ENCODE peak calls at places on chromosome 22, in six cellular contexts. X is neural progenitor cell, N is fibroblast of lung, F is PC-3, W is HCT116, D is mammary epithelial cell. B is an unnamed sample. For H3K4me1, the result is how much of the 10 kb centered on the place peaks cover.

GRCh38 chr22:35956850-35957249 is 71.8 kb downstream of the RBFOX2 start:
- DNase-seq in X (no peak), N (no peak), F (no peak), W (no peak), D (no peak), B (no peak)

GRCh38 chr22:32106930-32107329 is 52.2 kb downstream of the C22orf42 start:
- DNase-seq in X (peak), N (peak), F (peak), W (no peak), D (peak), B (no peak)

GRCh38 chr22:40757071-40757470 is 62.1 kb downstream of the SLC25A17 start:
- DNase-seq in X (no peak), N (no peak), F (peak), W (no peak), D (peak), B (no peak)

GRCh38 chr22:41976961-41977566 is 7.8 kb downstream of the SEPTIN3 start:
- DNase-seq in X (peak), N (no peak), F (no peak), W (no peak), D (no peak), B (no peak)

GRCh38 chr22:43001271-43002197 is 13.4 kb downstream of the PACSIN2 start:
- DNase-seq in X (no peak), N (peak), F (no peak), W (no peak), D (no peak), B (no peak)

GRCh38 chr22:33577862-33578411 is 342.3 kb downstream of the LARGE1 start:
- DNase-seq in X (no peak), N (no peak), F (no peak), W (no peak), D (no peak), B (no peak)

GRCh38 chr22:26471522-26471921 is 12.1 kb downstream of the HPS4 start:
- DNase-seq in X (no peak), N (peak), F (peak), W (peak), D (peak), B (no peak)

GRCh38 chr22:42281284-42281683 is 10.8 kb upstream of the TCF20 start:
- DNase-seq in X (no peak), N (no peak), F (no peak), W (no peak), D (no peak), B (no peak)

GRCh38 chr22:19892925-19893324 is 38.3 kb upstream of the GNB1L start:
- DNase-seq in X (no peak), N (no peak), F (no peak), W (no peak), D (no peak), B (no peak)

GRCh38 chr22:50048066-50048765 is 9.9 kb downstream of the TTLL8 start:
- DNase-seq in X (no peak), N (no peak), F (no peak), W (no peak), D (no peak), B (no peak)

GRCh38 chr22:45007247-45007945 is 2.4 kb downstream of the PHF21B start:
- DNase-seq in X (peak), N (peak), F (no peak), W (no peak), D (peak), B (no peak)

GRCh38 chr22:50115693-50116092 is 25.9 kb downstream of the MOV10L1 start:
- DNase-seq in X (no peak), N (peak), F (peak), W (no peak), D (no peak), B (no peak)

GRCh38 chr22:29184886-29185575 is 20.7 kb upstream of the EMID1 start:
- DNase-seq in X (no peak), N (no peak), F (no peak), W (no peak), D (no peak), B (no peak)

GRCh38 chr22:50184004-50184461 is 1.7 kb upstream of the TRABD start:
- DNase-seq in X (peak), N (peak), F (peak), W (no peak), D (no peak), B (peak)

GRCh38 chr22:49039625-49040024 is 788.0 kb downstream of the BRD1 start:
- DNase-seq in X (no peak), N (no peak), F (no peak), W (no peak), D (no peak), B (no peak)

GRCh38 chr22:39238124-39238466 is 6.7 kb downstream of the PDGFB start:
- DNase-seq in X (no peak), N (no peak), F (no peak), W (no peak), D (no peak), B (no peak)
- H3K4me1 ChIP-seq in X (under half), N (under half), F (under half), W (half or more), D (under half), B (under half)

GRCh38 chr22:30434775-30435315 is 9.3 kb downstream of the MTFP1 start:
- DNase-seq in X (no peak), N (no peak), F (no peak), W (no peak), D (no peak), B (no peak)
- H3K9ac ChIP-seq in X (no peak), N (no peak), F (no peak), W (peak), D (no peak), B (no peak)

GRCh38 chr22:22242488-22242887 is 2.1 kb upstream of the VPREB1 start:
- DNase-seq in X (no peak), N (no peak), F (no peak), W (no peak), D (no peak), B (no peak)
- H3K4me1 ChIP-seq in X (under half), N (under half), F (under half), W (under half), D (under half), B (under half)

DNA sequence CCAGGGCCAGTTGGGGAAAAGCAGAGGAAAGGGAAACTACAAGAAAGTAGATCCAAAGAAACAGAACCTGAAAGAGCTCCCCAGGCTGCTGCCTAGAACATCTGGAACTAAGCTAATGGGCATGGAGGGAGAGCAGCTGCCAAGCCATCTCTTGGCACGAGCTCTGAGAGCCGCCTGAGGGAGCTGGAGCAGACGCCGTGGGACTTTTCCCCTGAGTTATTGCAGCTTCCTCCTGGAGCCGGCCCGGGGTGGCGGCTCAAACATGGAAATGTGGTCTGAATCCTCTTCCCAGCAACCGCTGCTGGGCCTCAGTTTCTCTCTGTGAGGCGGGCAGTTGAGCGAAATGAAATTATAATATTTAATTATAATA is 41.8 kb downstream of the LIF start:
- DNase-seq in X (no peak), N (peak), F (no peak), W (no peak), D (peak), B (no peak)
- H3K9ac ChIP-seq in X (no peak), N (peak), F (peak), W (peak), D (peak), B (no peak)

GRCh38 chr22:38826386-38826785 is 17.4 kb downstream of the NPTXR start:
- DNase-seq in X (no peak), N (no peak), F (no peak), W (no peak), D (no peak), B (no peak)

GRCh38 chr22:38826801-38827200 is 17.0 kb downstream of the NPTXR start:
- DNase-seq in X (no peak), N (no peak), F (no peak), W (no peak), D (no peak), B (no peak)

GRCh38 chr22:38828191-38828590 is 15.6 kb downstream of the NPTXR start:
- DNase-seq in X (no peak), N (no peak), F (no peak), W (no peak), D (no peak), B (no peak)

GRCh38 chr22:38828616-38829205 is 15.1 kb downstream of the NPTXR start:
- DNase-seq in X (no peak), N (no peak), F (no peak), W (no peak), D (no peak), B (no peak)

GRCh38 chr22:38827510-38827909 is 16.3 kb downstream of the NPTXR start:
- DNase-seq in X (no peak), N (no peak), F (no peak), W (no peak), D (no peak), B (no peak)
- H3K4me1 ChIP-seq in X (under half), N (under half), F (under half), W (under half), D (under half), B (under half)

GRCh38 chr22:24440270-24440717 is 12.9 kb downstream of the ADORA2A start:
- DNase-seq in X (no peak), N (no peak), F (no peak), W (no peak), D (no peak), B (no peak)
- H3K9ac ChIP-seq in X (no peak), N (no peak), F (no peak), W (no peak), D (no peak), B (no peak)

DNA sequence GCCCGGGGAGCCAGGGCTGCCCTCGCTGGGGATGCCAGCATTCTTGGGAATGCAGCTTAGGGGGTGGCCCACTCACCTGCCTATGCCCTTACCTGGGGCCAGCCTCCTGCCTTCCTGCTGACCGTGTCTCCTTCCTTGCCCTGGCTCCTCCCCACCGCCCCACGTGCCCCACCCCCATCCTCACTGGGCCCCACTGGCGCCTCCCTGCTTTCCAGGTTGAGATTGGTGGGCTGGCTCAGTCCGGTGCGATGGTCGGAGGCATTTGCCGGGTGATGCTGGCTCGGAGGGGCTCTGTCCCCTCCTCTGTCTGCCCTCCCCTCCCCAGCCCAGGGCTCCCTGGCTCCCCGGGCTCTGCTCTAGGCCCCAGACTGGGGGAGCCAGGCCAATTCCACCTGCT is 34.1 kb upstream of the GRAMD4 start:
- DNase-seq in X (peak), N (no peak), F (no peak), W (no peak), D (no peak), B (no peak)
- H3K4me1 ChIP-seq in X (under half), N (under half), F (under half), W (under half), D (under half), B (under half)

DNA sequence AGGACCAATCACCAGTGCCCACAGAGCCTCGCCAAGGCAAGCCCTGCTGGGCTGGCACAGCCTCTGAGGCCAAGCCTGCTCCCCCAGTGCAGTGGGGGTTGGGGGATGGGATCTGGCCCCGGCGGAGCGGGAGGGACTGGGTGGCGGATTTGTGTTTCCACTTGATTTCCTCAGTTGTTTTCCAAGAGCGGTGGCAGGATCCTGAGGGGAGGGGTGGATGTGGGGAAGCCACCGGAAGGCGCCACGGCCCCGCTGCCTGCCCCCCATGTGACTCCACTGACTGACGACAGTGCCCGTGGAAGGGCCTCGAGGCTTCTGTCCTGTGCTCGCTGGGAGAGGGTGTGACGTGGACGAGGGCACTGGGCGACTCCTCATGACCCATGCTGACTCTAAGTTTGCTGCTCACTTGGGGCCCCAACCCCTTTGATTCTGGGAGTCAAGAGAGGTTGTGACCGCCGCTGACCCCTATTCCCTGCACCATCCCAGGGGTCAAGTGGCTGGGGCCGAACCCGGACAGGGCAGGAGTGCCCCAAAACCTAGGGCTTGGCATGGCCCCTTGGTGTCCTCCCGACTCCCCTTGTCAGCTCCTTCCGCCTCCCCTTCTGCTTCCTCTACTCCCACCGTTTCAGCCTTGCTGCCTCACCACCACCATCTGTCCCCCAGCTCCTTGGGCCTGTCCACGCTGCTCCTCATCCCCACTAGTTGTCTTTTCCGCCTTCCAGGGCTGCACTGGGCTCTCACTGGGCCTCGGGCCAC is 23.5 kb upstream of the PICK1 start:
- DNase-seq in X (peak), N (no peak), F (no peak), W (no peak), D (no peak), B (no peak)
- H3K9ac ChIP-seq in X (no peak), N (no peak), F (no peak), W (peak), D (no peak), B (no peak)

GRCh38 chr22:24510694-24511625 is 15.8 kb downstream of the UPB1 start:
- DNase-seq in X (no peak), N (peak), F (no peak), W (no peak), D (peak), B (peak)
- H3K4me1 ChIP-seq in X (under half), N (under half), F (under half), W (under half), D (under half), B (under half)

GRCh38 chr22:39570226-39570625 is 327 bp upstream of the CACNA1I start:
- DNase-seq in X (no peak), N (no peak), F (no peak), W (no peak), D (no peak), B (no peak)
- H3K9ac ChIP-seq in X (no peak), N (no peak), F (no peak), W (no peak), D (no peak), B (no peak)